ENCODE peak calls at places on chromosomes 4 and X, in six cellular contexts. One of them, this sample, is unnamed.

GRCh38 chr4:26566027-26566578 is 17.8 kb upstream of the TBC1D19 start:
- DNase-seq in kidney tubule cell: peak
- DNase-seq in COR-L47: no peak
- DNase-seq in DMS153: no peak
- DNase-seq in HCT116: no peak
- DNase-seq in left cardiac atrium: no peak
- DNase-seq in this sample: no peak

GRCh38 chr4:99405433-99406115 is 29.6 kb downstream of the ADH7 start:
- DNase-seq in HCT116: peak
- DNase-seq in DMS153: peak
- DNase-seq in COR-L47: peak
- DNase-seq in kidney tubule cell: peak
- DNase-seq in left cardiac atrium: peak
- DNase-seq in this sample: peak

GRCh38 chrX:20456971-20457370 is 190.3 kb upstream of the RPS6KA3 start:
- DNase-seq in HCT116: no peak
- DNase-seq in COR-L47: no peak
- DNase-seq in left cardiac atrium: no peak
- DNase-seq in kidney tubule cell: no peak
- DNase-seq in DMS153: no peak
- DNase-seq in this sample: no peak

GRCh38 chr4:157739237-157739636 is 433.6 kb downstream of the GASK1B start:
- DNase-seq in DMS153: no peak
- DNase-seq in COR-L47: no peak
- DNase-seq in HCT116: no peak
- DNase-seq in kidney tubule cell: peak
- DNase-seq in left cardiac atrium: no peak
- DNase-seq in this sample: no peak

GRCh38 chrX:77966361-77966760 is 3.1 kb downstream of the PGAM4 start:
- DNase-seq in COR-L47: no peak
- DNase-seq in DMS153: no peak
- DNase-seq in HCT116: no peak
- DNase-seq in kidney tubule cell: no peak
- DNase-seq in left cardiac atrium: no peak
- DNase-seq in this sample: no peak

GRCh38 chr4:6695660-6696581 is 2.2 kb downstream of the S100P start:
- DNase-seq in COR-L47: no peak
- DNase-seq in DMS153: no peak
- DNase-seq in kidney tubule cell: no peak
- DNase-seq in left cardiac atrium: no peak
- DNase-seq in HCT116: no peak
- DNase-seq in this sample: peak

GRCh38 chr4:138561906-138562305 is 319.8 kb upstream of the SLC7A11 start:
- DNase-seq in HCT116: no peak
- DNase-seq in left cardiac atrium: peak
- DNase-seq in COR-L47: no peak
- DNase-seq in kidney tubule cell: no peak
- DNase-seq in DMS153: no peak
- DNase-seq in this sample: no peak

GRCh38 chrX:39821011-39821708 is 276.6 kb downstream of the BCOR start:
- DNase-seq in DMS153: no peak
- DNase-seq in kidney tubule cell: no peak
- DNase-seq in HCT116: no peak
- DNase-seq in COR-L47: no peak
- DNase-seq in left cardiac atrium: peak
- DNase-seq in this sample: no peak

GRCh38 chr4:23878235-23878861 is 11.5 kb downstream of the PPARGC1A start:
- DNase-seq in HCT116: no peak
- DNase-seq in DMS153: no peak
- DNase-seq in COR-L47: no peak
- DNase-seq in left cardiac atrium: no peak
- DNase-seq in kidney tubule cell: no peak
- DNase-seq in this sample: no peak

GRCh38 chrX:11143931-11144678 is 33.0 kb downstream of the HCCS start:
- DNase-seq in kidney tubule cell: peak
- DNase-seq in left cardiac atrium: peak
- DNase-seq in DMS153: peak
- DNase-seq in COR-L47: peak
- DNase-seq in HCT116: peak
- DNase-seq in this sample: no peak